ENCODE peak calls at places on chromosomes 2 and 18, in seven cellular contexts. P, H, Z, T, D, M and Y are unnamed samples.

GRCh38 chr2:179340678-179341077 is 76.0 kb upstream of the SESTD1 start:
- DNase-seq in P (no peak), H (no peak), Z (no peak), T (no peak), D (no peak), M (peak; percentile 16), Y (peak; percentile 41)

GRCh38 chr2:11409184-11409959 is 56.6 kb downstream of the E2F6 start:
- DNase-seq in P (no peak), H (no peak), Z (no peak), T (no peak), D (no peak), M (no peak), Y (no peak)

GRCh38 chr18:6836331-6836730 is 106.8 kb downstream of the ARHGAP28 start:
- DNase-seq in P (no peak), H (no peak), Z (no peak), T (no peak), D (no peak), M (no peak), Y (no peak)

GRCh38 chr18:8898990-8899389 is 193.6 kb downstream of the MTCL1 start:
- DNase-seq in P (no peak), H (no peak), Z (no peak), T (no peak), D (no peak), M (no peak), Y (no peak)

GRCh38 chr2:69767034-69767433 is 25.1 kb downstream of the ANXA4 start:
- DNase-seq in P (no peak), H (no peak), Z (no peak), T (no peak), D (no peak), M (no peak), Y (no peak)

GRCh38 chr2:51085679-51086078 is 53.7 kb upstream of the NRXN1 start:
- DNase-seq in P (no peak), H (no peak), Z (no peak), T (no peak), D (no peak), M (no peak), Y (no peak)

GRCh38 chr2:188765522-188765921 is 208.7 kb upstream of the COL3A1 start:
- DNase-seq in P (peak; percentile 48), H (no peak), Z (no peak), T (no peak), D (no peak), M (peak; percentile 6), Y (peak; percentile 57)

GRCh38 chr18:74896390-74896991 is 298.8 kb downstream of the ZNF407 start:
- DNase-seq in P (peak; percentile 46), H (peak; percentile 47), Z (peak; percentile 34), T (peak; percentile 27), D (peak; percentile 37), M (peak; percentile 16), Y (peak; percentile 27)

GRCh38 chr2:174971868-174972781 is 33.1 kb downstream of the CHN1 start:
- DNase-seq in P (no peak), H (no peak), Z (peak; percentile 28), T (no peak), D (peak; percentile 40), M (no peak), Y (no peak)

GRCh38 chr2:9813312-9814128 is 29.8 kb upstream of the TAF1B start:
- DNase-seq in P (peak; percentile 66), H (peak; percentile 60), Z (peak; percentile 79), T (peak; percentile 55), D (peak; percentile 78), M (peak; percentile 72), Y (peak; percentile 89)

GRCh38 chr2:70965506-70965905 is 12.9 kb upstream of the ANKRD53 start:
- DNase-seq in P (no peak), H (no peak), Z (no peak), T (peak; percentile 6), D (no peak), M (no peak), Y (no peak)

GRCh38 chr2:217164008-217164407 is 304.1 kb upstream of the TNP1 start:
- DNase-seq in P (no peak), H (no peak), Z (no peak), T (no peak), D (no peak), M (no peak), Y (no peak)

DNA sequence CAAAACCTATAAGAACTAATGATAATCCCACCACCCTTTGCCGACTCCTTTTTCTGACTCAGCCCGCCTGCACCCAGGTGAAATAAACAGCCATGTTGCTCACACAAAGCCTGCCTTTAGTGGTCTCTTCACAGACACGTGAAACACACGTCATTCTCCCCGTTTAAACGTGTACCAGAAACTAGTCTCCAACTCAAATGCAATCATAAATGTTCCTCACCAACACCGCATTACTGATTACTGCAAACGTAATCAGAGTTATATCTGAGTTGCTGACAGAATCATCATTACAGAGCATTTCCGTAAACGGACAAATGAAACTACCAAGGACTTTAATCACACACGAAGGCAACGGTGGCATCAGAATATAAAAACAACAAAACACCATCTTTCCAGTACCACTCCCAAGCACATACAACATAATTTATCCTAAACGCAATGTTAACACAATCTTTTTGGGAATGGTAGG is 1.9 kb downstream of the CLK1 start:
- DNase-seq in P (no peak), H (peak; percentile 78), Z (peak; percentile 56), T (peak; percentile 49), D (no peak), M (no peak), Y (peak; percentile 44)
- H3K4me1 ChIP-seq in P (peaks cover 14% of the 10 kb centered on the region), H (peaks cover 46% of the 10 kb centered on the region), Z (peaks cover 58% of the 10 kb centered on the region), T (peaks cover 35% of the 10 kb centered on the region), D (peaks cover 44% of the 10 kb centered on the region), M (no peaks in the 10 kb centered on the region), Y (peaks cover 16% of the 10 kb centered on the region)

DNA sequence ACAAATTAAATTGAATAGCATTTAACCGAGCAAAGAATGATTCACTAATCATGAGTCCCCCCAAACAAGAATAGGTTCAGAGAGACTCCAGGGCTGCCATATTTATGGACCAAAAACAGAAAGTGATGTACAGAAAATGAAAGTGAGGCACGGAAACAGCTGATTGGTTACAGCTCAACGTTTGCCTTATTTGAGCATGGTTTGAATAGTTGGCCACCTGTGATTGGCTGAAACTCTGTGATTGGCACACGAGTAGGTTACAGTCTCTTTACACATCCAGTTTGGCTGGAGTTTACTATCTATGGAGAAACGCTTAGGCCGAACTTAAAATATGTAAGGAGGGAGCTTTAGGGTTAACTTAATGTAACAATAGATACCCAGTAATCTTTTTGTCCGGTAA is 27.0 kb upstream of the DPYSL5 start:
- DNase-seq in P (no peak), H (no peak), Z (no peak), T (no peak), D (no peak), M (no peak), Y (no peak)
- H3K27me3 ChIP-seq in P (no peaks in the 10 kb centered on the region), H (no peaks in the 10 kb centered on the region), Z (peaks cover 3% of the 10 kb centered on the region), T (no peaks in the 10 kb centered on the region), D (peaks cover 3% of the 10 kb centered on the region), M (no peaks in the 10 kb centered on the region), Y (no peaks in the 10 kb centered on the region)

GRCh38 chr2:107001081-107001480 is 115.1 kb upstream of the ST6GAL2 start:
- DNase-seq in P (no peak), H (no peak), Z (no peak), T (no peak), D (no peak), M (no peak), Y (no peak)

GRCh38 chr2:106997204-106997603 is 111.2 kb upstream of the ST6GAL2 start:
- DNase-seq in P (no peak), H (no peak), Z (no peak), T (no peak), D (no peak), M (no peak), Y (no peak)

GRCh38 chr2:106995560-106995959 is 109.6 kb upstream of the ST6GAL2 start:
- DNase-seq in P (no peak), H (no peak), Z (no peak), T (no peak), D (no peak), M (no peak), Y (no peak)

GRCh38 chr2:106991866-106992265 is 105.9 kb upstream of the ST6GAL2 start:
- DNase-seq in P (no peak), H (no peak), Z (no peak), T (no peak), D (no peak), M (no peak), Y (no peak)

DNA sequence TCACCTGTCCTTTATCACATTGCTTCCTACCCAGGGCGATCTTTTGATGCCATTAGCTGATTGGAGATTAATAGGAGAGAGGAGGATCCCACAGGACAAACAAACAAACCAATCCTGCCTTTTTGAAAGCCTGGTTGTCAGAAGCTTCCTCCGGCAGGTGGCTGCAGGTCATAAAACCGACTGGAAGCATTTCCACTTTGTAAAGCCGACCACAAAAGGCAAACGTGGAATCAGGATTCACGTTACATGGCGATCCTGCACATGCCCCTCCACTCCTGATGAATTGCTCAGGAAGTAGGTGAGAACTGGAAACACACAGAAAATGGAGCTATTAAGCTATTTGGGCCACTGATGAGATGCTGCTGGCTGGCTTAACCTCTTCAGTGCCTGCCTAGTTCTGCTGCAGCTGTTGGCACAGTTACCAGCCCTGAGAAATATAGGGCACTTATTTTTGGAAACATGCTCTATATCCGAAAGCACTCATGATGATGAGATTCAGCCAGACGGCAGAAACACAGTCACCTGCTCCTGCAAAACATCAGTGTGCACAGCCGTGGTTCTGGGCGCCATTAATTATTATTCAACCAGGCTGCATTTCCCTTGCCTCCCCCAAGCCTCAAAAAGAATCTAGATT is 110.3 kb upstream of the ST6GAL2 start:
- DNase-seq in P (no peak), H (no peak), Z (no peak), T (no peak), D (peak; percentile 33), M (no peak), Y (no peak)
- H3K4me3 ChIP-seq in P (no peak overlapping the region), H (no peak overlapping the region), Z (no peak overlapping the region), T (no peak overlapping the region), D (no peak overlapping the region), M (no peak overlapping the region), Y (no peak overlapping the region)

GRCh38 chr2:205946226-205946625 is 139.7 kb downstream of the INO80D start:
- DNase-seq in P (no peak), H (no peak), Z (no peak), T (no peak), D (no peak), M (no peak), Y (no peak)
- H3K4me1 ChIP-seq in P (peaks cover 35% of the 10 kb centered on the region), H (no peaks in the 10 kb centered on the region), Z (peaks cover 23% of the 10 kb centered on the region), T (no peaks in the 10 kb centered on the region), D (no peaks in the 10 kb centered on the region), M (peaks cover 11% of the 10 kb centered on the region), Y (no peaks in the 10 kb centered on the region)

DNA sequence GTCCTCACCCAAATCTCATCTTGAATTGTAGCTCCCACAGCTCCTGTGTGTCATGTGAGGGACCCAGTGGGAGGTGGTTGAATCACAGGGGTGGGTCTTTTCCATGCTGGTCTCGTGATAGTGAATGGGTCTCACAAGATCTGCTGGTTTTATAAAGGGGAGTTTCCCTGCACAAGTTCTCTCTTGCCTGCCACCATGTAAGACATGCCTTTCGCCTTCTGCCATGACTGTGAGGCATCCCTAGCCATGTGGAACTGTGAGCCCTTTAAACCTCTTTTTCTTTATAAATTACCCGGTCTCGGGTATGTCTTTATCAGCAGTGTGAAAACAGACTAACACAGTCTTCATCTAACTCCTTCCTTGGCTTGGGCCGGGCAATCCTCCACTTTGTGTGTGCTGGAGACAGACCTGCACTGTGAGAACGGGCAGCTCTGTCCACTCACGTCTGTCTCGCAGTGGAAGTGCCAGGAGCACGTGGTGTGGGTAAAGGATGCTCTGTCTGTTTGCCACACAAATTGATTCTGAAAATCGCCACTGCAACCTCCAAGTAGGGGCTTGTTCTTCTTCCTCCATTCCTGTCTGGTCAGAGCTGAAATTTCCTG is 47.6 kb upstream of the OTOS start:
- DNase-seq in P (no peak), H (no peak), Z (no peak), T (peak; percentile 5), D (no peak), M (no peak), Y (no peak)
- H3K27me3 ChIP-seq in P (no peaks in the 10 kb centered on the region), H (no peaks in the 10 kb centered on the region), Z (peaks cover 12% of the 10 kb centered on the region), T (no peaks in the 10 kb centered on the region), D (no peaks in the 10 kb centered on the region), M (no peaks in the 10 kb centered on the region), Y (peaks cover 21% of the 10 kb centered on the region)